ENCODE peak calls at places on chromosomes 1 and 21, in six cellular contexts. G is H1, F is neuronal stem cell, K is mesenchymal stem cell, C is IMR-90, Q is trophoblast cell. W is an unnamed sample.

GRCh38 chr1:84715620-84716019 is 25.4 kb upstream of the SSX2IP start:
- DNase-seq in C (no peak), K (no peak), G (no peak), Q (no peak), F (peak), W (no peak)

GRCh38 chr21:20971296-20971921 is 26.8 kb upstream of the NCAM2 start:
- DNase-seq in C (peak), Q (peak), F (peak), K (peak), G (peak), W (peak)

GRCh38 chr1:2112280-2112701 is 62.1 kb downstream of the PRKCZ start:
- DNase-seq in F (no peak), G (no peak), C (no peak), Q (no peak), K (no peak), W (no peak)

GRCh38 chr1:158496379-158496778 is 24.4 kb downstream of the OR10R2 start:
- DNase-seq in F (no peak), Q (no peak), C (no peak), G (no peak), K (peak), W (no peak)

GRCh38 chr1:107140703-107141490 is at the start of gene NTNG1:
- DNase-seq in K (no peak), C (no peak), F (peak), G (no peak), Q (no peak), W (peak)

GRCh38 chr1:230288641-230289349 is 137.3 kb downstream of the PGBD5 start:
- DNase-seq in K (peak), Q (no peak), F (no peak), G (no peak), C (peak), W (no peak)

GRCh38 chr1:42960693-42961559 is 2.3 kb upstream of the SLC2A1 start:
- DNase-seq in F (no peak), G (no peak), Q (no peak), C (no peak), K (no peak), W (no peak)

GRCh38 chr21:19440792-19441494 is 1037.4 kb upstream of the TMPRSS15 start:
- DNase-seq in Q (no peak), C (no peak), F (no peak), K (no peak), G (no peak), W (no peak)

GRCh38 chr1:21553116-21553926 is 44.1 kb downstream of the ALPL start:
- DNase-seq in C (peak), F (no peak), Q (no peak), G (no peak), K (peak), W (peak)

GRCh38 chr1:178530037-178530402 is 17.1 kb downstream of the TEX35 start:
- DNase-seq in F (no peak), Q (peak), K (peak), G (no peak), C (peak), W (no peak)

GRCh38 chr1:58290685-58291372 is 255.7 kb downstream of the OMA1 start:
- DNase-seq in F (peak), K (peak), G (peak), C (peak), Q (no peak), W (peak)

GRCh38 chr21:45901061-45901690 is 80.4 kb upstream of the COL6A1 start:
- DNase-seq in C (no peak), K (no peak), G (no peak), F (no peak), Q (no peak), W (no peak)

GRCh38 chr21:18499761-18500376 is 96.3 kb upstream of the TMPRSS15 start:
- DNase-seq in C (peak), K (peak), Q (peak), G (no peak), F (peak), W (no peak)

GRCh38 chr1:172397221-172397620 is 23.3 kb upstream of the C1orf105 start:
- DNase-seq in G (no peak), F (no peak), Q (no peak), C (peak), K (peak), W (no peak)

GRCh38 chr1:91513160-91513559 is 12.5 kb downstream of the CDC7 start:
- DNase-seq in G (no peak), Q (no peak), K (peak), C (peak), F (no peak), W (no peak)

GRCh38 chr1:203325004-203325417 is 19.7 kb downstream of the BTG2 start:
- DNase-seq in Q (no peak), K (no peak), G (no peak), C (no peak), F (peak), W (no peak)

GRCh38 chr1:30083800-30084464 is 639.5 kb downstream of the MATN1 start:
- DNase-seq in K (peak), F (no peak), G (no peak), Q (no peak), C (peak), W (no peak)

GRCh38 chr1:219159946-219160645 is 13.6 kb upstream of the LYPLAL1 start:
- DNase-seq in F (no peak), G (no peak), Q (no peak), K (no peak), C (no peak), W (no peak)

GRCh38 chr1:11520531-11521233 is 41.7 kb downstream of the DISP3 start:
- DNase-seq in K (no peak), Q (no peak), C (no peak), F (no peak), G (no peak), W (no peak)

GRCh38 chr1:208093754-208094719 is 150.1 kb downstream of the PLXNA2 start:
- DNase-seq in G (peak), F (peak), C (peak), K (peak), Q (peak), W (peak)

GRCh38 chr1:38991638-38992449 is 768 bp downstream of the AKIRIN1 start:
- DNase-seq in K (peak), C (no peak), G (no peak), F (peak), Q (peak), W (peak)

GRCh38 chr1:226064816-226065248 is 2.3 kb downstream of the H3-3A start:
- DNase-seq in G (no peak), F (no peak), Q (peak), K (peak), C (peak), W (no peak)

GRCh38 chr1:27400035-27400962 is 7.9 kb downstream of the GPR3 start:
- DNase-seq in F (no peak), G (no peak), K (no peak), C (no peak), Q (no peak), W (no peak)

GRCh38 chr1:16677552-16678423 is 11.0 kb upstream of the RNU1-3 start:
- DNase-seq in G (no peak), K (peak), F (peak), C (peak), Q (peak), W (peak)

GRCh38 chr1:32831878-32832277 is 14.4 kb downstream of the S100PBP start:
- DNase-seq in F (no peak), Q (no peak), K (no peak), C (no peak), G (no peak), W (no peak)
- H4K91ac ChIP-seq in F (no peak), Q (no peak), K (no peak), C (no peak), G (no peak), W (no peak)

DNA sequence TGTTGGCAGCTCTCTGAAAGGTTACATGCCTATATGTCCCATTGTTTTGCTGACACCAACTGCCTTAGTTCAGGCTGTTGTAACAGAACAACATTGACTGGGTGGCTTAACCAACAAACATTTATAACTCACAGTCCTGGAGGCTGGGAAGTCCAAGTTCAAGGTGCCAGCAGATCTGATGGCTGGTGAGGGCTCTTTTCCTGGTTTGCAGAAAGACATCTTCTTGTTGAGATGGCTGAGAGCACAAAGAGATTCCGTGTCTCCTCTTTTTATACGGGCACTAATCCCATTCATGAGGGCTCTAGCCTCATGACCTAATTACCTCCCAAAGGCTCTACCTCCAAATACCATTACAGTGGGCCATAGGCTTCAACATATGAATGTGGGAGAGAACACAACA is 10.2 kb upstream of the STMN1 start:
- DNase-seq in Q (peak), C (no peak), G (no peak), K (no peak), F (no peak), W (no peak)
- H2AK5ac ChIP-seq in Q (no peak), C (no peak), G (no peak), K (no peak), F (no peak), W (no peak)

GRCh38 chr1:112242470-112242869 is 153.5 kb upstream of the CTTNBP2NL start:
- DNase-seq in F (no peak), K (no peak), Q (no peak), C (no peak), G (no peak), W (no peak)

GRCh38 chr1:112234710-112235109 is 161.3 kb upstream of the CTTNBP2NL start:
- DNase-seq in K (no peak), G (no peak), C (no peak), F (no peak), Q (no peak), W (no peak)

GRCh38 chr1:112245114-112245513 is 150.9 kb upstream of the CTTNBP2NL start:
- DNase-seq in K (no peak), C (no peak), F (no peak), Q (no peak), G (no peak), W (no peak)

GRCh38 chr1:112237983-112238515 is 158.0 kb upstream of the CTTNBP2NL start:
- DNase-seq in K (no peak), C (no peak), Q (no peak), G (peak), F (no peak), W (no peak)

DNA sequence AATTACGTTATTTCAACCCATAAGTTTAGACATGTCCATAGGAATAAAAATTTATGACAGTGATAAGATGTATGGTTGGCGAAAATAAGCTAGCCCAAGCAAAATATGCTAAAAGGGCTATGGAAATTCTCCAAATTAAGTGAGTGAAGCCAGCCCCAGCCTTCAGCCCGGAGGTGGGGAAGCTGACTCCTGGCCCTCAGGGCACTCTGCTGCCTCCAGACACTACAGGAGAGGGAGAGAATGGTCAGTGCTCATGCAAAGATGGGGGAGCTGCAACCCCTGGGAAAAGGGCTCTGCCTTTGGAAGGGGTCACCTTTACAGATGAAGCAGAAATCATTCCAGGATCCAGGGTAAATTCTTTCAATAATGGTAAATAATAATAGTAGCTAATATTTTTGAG is 156.1 kb upstream of the CTTNBP2NL start:
- DNase-seq in G (no peak), F (no peak), C (no peak), K (no peak), Q (no peak), W (no peak)
- H4K91ac ChIP-seq in G (no peak), F (no peak), C (no peak), K (no peak), Q (no peak), W (no peak)

GRCh38 chr1:244226440-244226839 is 175.4 kb downstream of the ZBTB18 start:
- DNase-seq in C (peak), K (peak), F (no peak), Q (no peak), G (no peak), W (no peak)

GRCh38 chr1:244231193-244231571 is 180.1 kb downstream of the ZBTB18 start:
- DNase-seq in K (no peak), F (no peak), C (no peak), Q (peak), G (no peak), W (no peak)

GRCh38 chr1:244231572-244232315 is 180.7 kb downstream of the ZBTB18 start:
- DNase-seq in Q (no peak), F (no peak), K (no peak), C (peak), G (no peak), W (no peak)

GRCh38 chr1:244234009-244234643 is 183.0 kb downstream of the ZBTB18 start:
- DNase-seq in G (no peak), F (no peak), C (no peak), Q (no peak), K (no peak), W (peak)

GRCh38 chr1:244230470-244230869 is 179.4 kb downstream of the ZBTB18 start:
- DNase-seq in G (no peak), K (no peak), C (no peak), F (no peak), Q (no peak), W (no peak)
- H2AK5ac ChIP-seq in G (no peak), K (no peak), C (no peak), F (peak), Q (no peak), W (no peak)

GRCh38 chr1:209751627-209752231 is 4.1 kb upstream of the TRAF3IP3 start:
- DNase-seq in F (no peak), G (no peak), K (no peak), Q (no peak), C (no peak), W (no peak)
- H4K91ac ChIP-seq in F (no peak), G (no peak), K (no peak), Q (no peak), C (no peak), W (no peak)

DNA sequence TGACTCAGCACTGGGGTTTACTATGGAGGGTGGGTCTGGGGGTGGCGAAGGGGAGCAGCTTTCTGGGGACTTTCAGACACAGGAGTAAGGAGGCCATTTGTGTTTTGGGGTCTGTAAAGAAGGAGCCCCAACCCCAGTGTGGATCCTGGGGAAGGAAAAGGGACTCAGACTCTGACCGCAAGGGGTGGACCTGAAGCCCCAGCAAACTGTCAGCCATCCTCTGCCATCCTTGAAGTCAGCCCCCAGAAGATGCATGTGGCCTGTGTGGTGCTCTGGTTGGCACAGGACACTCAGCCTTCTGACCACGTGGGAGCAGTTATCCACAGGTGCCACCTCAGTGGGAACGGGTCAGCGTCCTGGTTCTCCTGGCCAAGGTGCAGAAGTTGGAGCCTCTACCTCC is 26.0 kb upstream of the EPS8L3 start:
- DNase-seq in G (no peak), C (no peak), K (no peak), Q (no peak), F (no peak), W (peak)
- H2AK5ac ChIP-seq in G (no peak), C (peak), K (peak), Q (peak), F (no peak), W (no peak)

GRCh38 chr1:5858844-5859407 is 133.3 kb downstream of the NPHP4 start:
- DNase-seq in Q (no peak), G (no peak), K (no peak), F (no peak), C (no peak), W (no peak)
- H4K91ac ChIP-seq in Q (no peak), G (no peak), K (no peak), F (no peak), C (no peak), W (peak)

DNA sequence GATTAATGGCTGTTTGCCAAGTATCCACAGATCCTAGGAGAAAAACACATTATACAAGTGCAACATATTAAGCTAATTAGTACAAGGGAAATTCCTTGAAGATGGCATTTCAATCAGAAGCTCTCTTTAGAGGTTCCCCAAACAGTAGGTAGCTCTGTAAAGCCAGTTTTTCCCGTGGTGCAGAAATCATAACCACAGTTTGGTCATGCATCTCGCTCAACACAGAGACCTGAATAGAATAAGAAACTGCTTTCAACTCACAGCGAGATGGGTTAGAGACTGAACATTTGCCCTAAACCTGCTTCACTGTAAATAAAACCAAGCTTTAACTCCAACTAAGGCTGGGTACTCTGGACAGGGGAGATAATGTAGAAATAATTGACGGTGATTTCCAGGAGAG is 230.4 kb upstream of the CAMK1G start:
- DNase-seq in C (no peak), G (no peak), F (no peak), Q (no peak), K (no peak), W (no peak)
- H2AK5ac ChIP-seq in C (no peak), G (no peak), F (no peak), Q (no peak), K (no peak), W (no peak)

GRCh38 chr1:28935293-28935692 is 20.9 kb downstream of the EPB41 start:
- DNase-seq in Q (no peak), G (no peak), C (no peak), K (no peak), F (no peak), W (no peak)
- H4K91ac ChIP-seq in Q (no peak), G (no peak), C (no peak), K (no peak), F (no peak), W (no peak)

GRCh38 chr1:184052194-184052559 is 647 bp downstream of the TSEN15 start:
- DNase-seq in C (no peak), G (no peak), K (peak), F (no peak), Q (no peak), W (no peak)

GRCh38 chr1:184049836-184050468 is 1.6 kb upstream of the TSEN15 start:
- DNase-seq in G (no peak), Q (no peak), K (no peak), C (no peak), F (no peak), W (no peak)

GRCh38 chr1:184050631-184051030 is 899 bp upstream of the TSEN15 start:
- DNase-seq in G (no peak), C (no peak), K (no peak), Q (no peak), F (no peak), W (no peak)

GRCh38 chr1:184051485-184052193 is at the start of gene TSEN15:
- DNase-seq in C (peak), F (no peak), K (peak), Q (peak), G (no peak), W (peak)

GRCh38 chr1:184051138-184051484 is 419 bp upstream of the TSEN15 start:
- DNase-seq in C (no peak), F (no peak), K (no peak), Q (no peak), G (no peak), W (no peak)
- H2AK5ac ChIP-seq in C (peak), F (no peak), K (no peak), Q (no peak), G (peak), W (no peak)